ENCODE peak calls at places on chromosome 13, in four cellular contexts. Q is mesendoderm, L is H9, I is IMR-90. Y is an unnamed sample.

GRCh38 chr13:76019421-76020044 is 383.4 kb downstream of the LMO7 start:
- DNase-seq in Q (peak), L (peak), I (no peak), Y (peak)

GRCh38 chr13:97946951-97947588 is 6.4 kb upstream of the IPO5 start:
- DNase-seq in Q (no peak), L (no peak), I (peak), Y (no peak)

GRCh38 chr13:26719356-26719945 is 41.1 kb downstream of the GPR12 start:
- DNase-seq in Q (peak), L (no peak), I (peak), Y (no peak)

GRCh38 chr13:76292726-76293125 is 593.5 kb downstream of the KCTD12 start:
- DNase-seq in Q (no peak), L (no peak), I (no peak), Y (no peak)

GRCh38 chr13:79386125-79386822 is 19.8 kb downstream of the RBM26 start:
- DNase-seq in Q (no peak), L (no peak), I (no peak), Y (no peak)

GRCh38 chr13:42548731-42549554 is 25.0 kb upstream of the TNFSF11 start:
- DNase-seq in Q (no peak), L (no peak), I (no peak), Y (no peak)

GRCh38 chr13:42656136-42656535 is 82.2 kb downstream of the TNFSF11 start:
- DNase-seq in Q (peak), L (no peak), I (no peak), Y (no peak)

GRCh38 chr13:114110091-114110829 is 22.2 kb downstream of the RASA3 start:
- DNase-seq in Q (peak), L (peak), I (no peak), Y (no peak)

GRCh38 chr13:80361883-80362327 is 21.0 kb upstream of the SPRY2 start:
- DNase-seq in Q (peak), L (peak), I (no peak), Y (no peak)

GRCh38 chr13:97342136-97342535 is 91.8 kb upstream of the RAP2A start:
- DNase-seq in Q (no peak), L (no peak), I (no peak), Y (no peak)

GRCh38 chr13:51793570-51794273 is 10.2 kb downstream of the DHRS12 start:
- DNase-seq in Q (peak), L (no peak), I (peak), Y (no peak)

GRCh38 chr13:74306496-74306895 is 172.3 kb upstream of the KLF12 start:
- DNase-seq in Q (peak), L (no peak), I (peak), Y (no peak)

GRCh38 chr13:57865600-57866294 is 234.2 kb downstream of the PCDH17 start:
- DNase-seq in Q (no peak), L (no peak), I (no peak), Y (no peak)

GRCh38 chr13:42474954-42475353 is 99.0 kb upstream of the TNFSF11 start:
- DNase-seq in Q (no peak), L (no peak), I (peak), Y (no peak)

GRCh38 chr13:87208636-87209035 is 462.5 kb upstream of the SLITRK5 start:
- DNase-seq in Q (peak), L (no peak), I (no peak), Y (no peak)

GRCh38 chr13:75421987-75422386 is 60.0 kb downstream of the TBC1D4 start:
- DNase-seq in Q (no peak), L (no peak), I (no peak), Y (no peak)

GRCh38 chr13:20460744-20461143 is 64.9 kb downstream of the CRYL1 start:
- DNase-seq in Q (no peak), L (no peak), I (no peak), Y (no peak)

GRCh38 chr13:52010890-52011689 is at the start of gene ATP7B:
- DNase-seq in Q (peak), L (peak), I (no peak), Y (peak)

GRCh38 chr13:37443538-37443937 is 155.0 kb downstream of the POSTN start:
- DNase-seq in Q (no peak), L (no peak), I (peak), Y (no peak)

GRCh38 chr13:112928958-112929777 is 39.8 kb upstream of the MCF2L start:
- DNase-seq in Q (peak), L (no peak), I (peak), Y (no peak)

GRCh38 chr13:95301947-95302386 is 716 bp upstream of the ABCC4 start:
- DNase-seq in Q (peak), L (no peak), I (no peak), Y (no peak)

GRCh38 chr13:100875392-100876043 is 200.9 kb upstream of the TMTC4 start:
- DNase-seq in Q (no peak), L (no peak), I (peak), Y (no peak)

GRCh38 chr13:35500071-35500595 is 23.6 kb upstream of the MAB21L1 start:
- DNase-seq in Q (no peak), L (no peak), I (no peak), Y (no peak)

GRCh38 chr13:112711528-112712265 is 21.9 kb downstream of the ATP11A start:
- DNase-seq in Q (peak), L (peak), I (peak), Y (peak)

GRCh38 chr13:52738719-52739467 is 727 bp downstream of the CNMD start:
- DNase-seq in Q (peak), L (peak), I (no peak), Y (no peak)

GRCh38 chr13:95644611-95645052 is at the start of gene DZIP1:
- DNase-seq in Q (peak), L (peak), I (peak), Y (no peak)

GRCh38 chr13:40236566-40237168 is 429.8 kb downstream of the FOXO1 start:
- DNase-seq in Q (no peak), L (no peak), I (no peak), Y (no peak)

GRCh38 chr13:41970918-41971317 is 10.0 kb upstream of the VWA8 start:
- DNase-seq in Q (peak), L (no peak), I (no peak), Y (no peak)

GRCh38 chr13:89890806-89891205 is 1456.7 kb upstream of the MIR17HG start:
- DNase-seq in Q (no peak), L (no peak), I (no peak), Y (no peak)

GRCh38 chr13:107466326-107466725 is 749.0 kb downstream of the LIG4 start:
- DNase-seq in Q (peak), L (peak), I (peak), Y (peak)
- H4K5ac ChIP-seq in Q (no peak), L (no peak), I (no peak), Y (no peak)

DNA sequence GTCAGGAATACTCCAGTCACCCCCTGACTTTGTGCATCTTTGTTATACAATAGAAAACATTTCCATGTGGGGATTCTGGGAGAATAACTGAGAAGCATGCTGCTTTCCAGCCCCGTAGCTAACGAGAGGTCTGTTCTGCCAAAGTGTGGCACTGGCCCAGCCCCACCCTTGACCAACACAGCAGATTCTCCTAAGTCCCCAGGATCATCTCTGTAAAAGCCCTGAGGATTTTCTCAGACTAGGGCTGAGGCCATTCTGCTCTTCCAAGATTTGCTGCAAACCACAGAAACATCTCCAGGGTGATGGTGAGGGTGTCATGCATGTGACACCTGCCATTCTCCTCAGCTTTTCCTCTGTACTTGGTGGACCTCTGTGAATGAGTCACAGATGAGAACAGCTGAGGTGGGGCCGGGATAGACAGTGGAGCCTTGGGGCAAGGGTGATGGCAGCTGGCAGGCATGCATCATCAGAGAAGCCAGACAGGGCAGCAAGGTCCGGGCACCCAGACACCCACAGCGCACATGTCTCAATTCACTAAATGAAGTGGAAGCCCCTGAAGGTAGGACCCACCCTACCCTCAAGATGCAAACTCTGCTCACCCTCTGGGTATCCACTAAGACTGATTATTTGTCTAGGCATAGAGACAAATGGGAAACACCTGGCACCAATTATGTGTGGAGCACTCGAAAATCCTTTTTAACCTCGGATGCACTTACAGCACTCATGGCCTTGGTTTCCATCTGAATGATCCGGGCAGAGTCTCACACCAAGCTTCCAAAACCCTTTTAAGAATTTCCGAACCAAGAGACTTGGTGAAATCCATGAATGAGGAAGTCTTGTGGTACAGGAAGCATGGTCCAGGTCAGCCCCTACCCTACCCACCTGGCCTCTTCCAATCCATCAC is 20.1 kb upstream of the DOCK9 start:
- DNase-seq in Q (no peak), L (no peak), I (no peak), Y (peak)
- H3K9ac ChIP-seq in Q (no peak), L (no peak), I (no peak), Y (no peak)

GRCh38 chr13:24802074-24802473 is 38.1 kb downstream of the RNF17 start:
- DNase-seq in Q (no peak), L (no peak), I (no peak), Y (no peak)
- H4K5ac ChIP-seq in Q (no peak), L (no peak), I (no peak), Y (no peak)

DNA sequence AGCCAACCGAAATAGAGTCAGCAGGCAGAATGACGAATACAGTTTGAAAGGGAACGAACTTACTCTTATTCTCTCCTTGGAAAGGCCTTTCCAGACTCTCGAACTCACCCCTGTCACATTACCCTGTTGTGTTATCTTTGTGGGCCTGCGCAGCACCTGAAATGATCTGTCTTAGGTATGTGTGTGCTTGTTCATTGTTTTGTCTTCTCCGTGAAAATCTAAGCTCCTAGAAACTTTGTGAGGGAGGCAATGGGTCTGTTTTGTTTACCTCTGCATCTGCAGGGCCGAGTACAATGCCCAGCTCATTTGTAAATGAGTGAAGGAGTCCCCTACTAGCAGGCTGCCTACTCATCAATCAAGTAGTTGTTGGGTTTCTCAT is 19.6 kb downstream of the HMGB1 start:
- DNase-seq in Q (no peak), L (no peak), I (no peak), Y (no peak)
- H3K9ac ChIP-seq in Q (peak), L (peak), I (peak), Y (peak)

GRCh38 chr13:44652223-44652622 is 76.1 kb upstream of the TSC22D1 start:
- DNase-seq in Q (no peak), L (no peak), I (no peak), Y (no peak)
- H4K5ac ChIP-seq in Q (no peak), L (no peak), I (no peak), Y (no peak)

GRCh38 chr13:77696863-77697207 is 652 bp upstream of the SLAIN1 start:
- DNase-seq in Q (no peak), L (no peak), I (no peak), Y (no peak)

GRCh38 chr13:77697208-77698103 is at the start of gene SLAIN1:
- DNase-seq in Q (peak), L (peak), I (peak), Y (peak)

GRCh38 chr13:77701305-77701704 is 3.8 kb downstream of the SLAIN1 start:
- DNase-seq in Q (no peak), L (no peak), I (no peak), Y (no peak)

GRCh38 chr13:77698211-77699058 is 948 bp downstream of the SLAIN1 start:
- DNase-seq in Q (peak), L (peak), I (no peak), Y (peak)

GRCh38 chr13:77699059-77699680 is 1.7 kb downstream of the SLAIN1 start:
- DNase-seq in Q (no peak), L (no peak), I (no peak), Y (no peak)
- H3K9ac ChIP-seq in Q (peak), L (peak), I (no peak), Y (no peak)

GRCh38 chr13:46572758-46573384 is 19.9 kb downstream of the LRCH1 start:
- DNase-seq in Q (no peak), L (no peak), I (no peak), Y (no peak)
- H4K5ac ChIP-seq in Q (no peak), L (no peak), I (no peak), Y (no peak)

DNA sequence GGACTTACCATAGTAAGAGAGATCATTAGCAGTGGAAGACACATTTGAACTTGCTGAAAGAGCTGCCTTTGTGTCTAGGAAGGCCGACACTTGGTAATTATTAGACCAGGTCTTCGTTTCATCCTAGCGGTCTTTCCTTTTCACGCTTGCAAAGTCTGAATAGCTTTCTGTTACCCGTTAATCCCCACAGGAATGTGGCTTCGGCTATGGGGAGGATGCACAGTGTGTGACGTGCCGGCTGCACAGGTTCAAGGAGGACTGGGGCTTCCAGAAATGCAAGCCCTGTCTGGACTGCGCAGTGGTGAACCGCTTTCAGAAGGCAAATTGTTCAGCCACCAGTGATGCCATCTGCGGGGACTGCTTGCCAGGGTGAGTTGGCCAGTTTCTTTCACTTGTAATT is 45.5 kb downstream of the TNFRSF19 start:
- DNase-seq in Q (peak), L (no peak), I (no peak), Y (no peak)
- H3K9ac ChIP-seq in Q (no peak), L (no peak), I (no peak), Y (no peak)

DNA sequence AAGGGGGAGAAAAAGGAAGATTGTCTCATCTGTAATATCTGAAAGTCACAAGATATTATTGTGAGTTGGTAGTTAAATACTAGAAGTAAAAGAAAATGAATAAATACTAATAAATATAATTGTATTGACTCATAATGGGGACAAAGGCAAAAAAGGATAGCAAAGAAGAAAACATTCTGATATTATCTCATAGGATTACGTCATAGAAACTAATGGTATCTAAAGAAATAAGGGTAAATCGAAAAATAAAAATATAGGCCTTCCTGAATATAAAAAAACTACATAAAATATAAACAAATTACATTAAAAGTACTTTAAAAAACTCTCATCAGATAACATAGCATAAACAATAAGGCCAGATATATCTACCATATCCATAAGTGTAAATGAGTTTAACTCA is 38.6 kb upstream of the TDRD3 start:
- DNase-seq in Q (no peak), L (no peak), I (no peak), Y (no peak)
- H4K5ac ChIP-seq in Q (no peak), L (no peak), I (no peak), Y (no peak)

Y was measured in H1.